ENCODE peak calls at places on chromosomes 7 and 10, in four cellular contexts. F is cardiac muscle cell, H is psoas muscle, T is endothelial cell of umbilical vein. N is an unnamed sample. For H3K4me1, the result is how much of the 10 kb centered on the place peaks cover.

GRCh38 chr7:25954395-25954794 is 197.6 kb upstream of the NFE2L3 start:
- DNase-seq in H (no peak), T (no peak), F (no peak), N (no peak)

GRCh38 chr7:70596575-70596891 is 535.4 kb upstream of the GALNT17 start:
- DNase-seq in F (no peak), T (no peak), H (no peak), N (no peak)

GRCh38 chr7:35700865-35701264 is 5.9 kb upstream of the HERPUD2 start:
- DNase-seq in T (no peak), H (no peak), F (no peak), N (no peak)

GRCh38 chr10:50541317-50541716 is 82.4 kb downstream of the SGMS1 start:
- DNase-seq in H (no peak), T (no peak), F (no peak), N (no peak)

GRCh38 chr7:155916926-155917655 is 104.8 kb upstream of the SHH start:
- DNase-seq in H (no peak), F (no peak), T (no peak), N (no peak)

GRCh38 chr7:22147113-22147512 is 201.4 kb upstream of the CDCA7L start:
- DNase-seq in T (no peak), F (no peak), H (no peak), N (no peak)

GRCh38 chr10:50805981-50806622 is 66.4 kb downstream of the ASAH2B start:
- DNase-seq in H (no peak), T (no peak), F (no peak), N (no peak)

GRCh38 chr10:108629843-108630242 is 1293.5 kb downstream of the XPNPEP1 start:
- DNase-seq in T (no peak), F (no peak), H (no peak), N (no peak)

GRCh38 chr10:35413985-35414861 is 77.9 kb downstream of the CCNY start:
- DNase-seq in H (no peak), F (no peak), T (no peak), N (no peak)

GRCh38 chr10:91923371-91924211 is at the start of gene BTAF1:
- DNase-seq in H (peak), F (peak), T (peak), N (peak)

GRCh38 chr7:47852330-47853245 is 95.7 kb downstream of the PKD1L1 start:
- DNase-seq in F (no peak), H (no peak), T (no peak), N (no peak)
- H3K4me3 ChIP-seq in F (no peak), H (no peak), T (no peak), N (no peak)

GRCh38 chr10:95482501-95483248 is 78.5 kb downstream of the SORBS1 start:
- DNase-seq in F (no peak), H (no peak), T (no peak), N (no peak)
- H3K4me1 ChIP-seq in F (under half), H (half or more), T (under half), N (under half)

GRCh38 chr7:42734568-42734967 is 177.3 kb downstream of the C7orf25 start:
- DNase-seq in H (no peak), F (peak), T (no peak), N (no peak)

GRCh38 chr7:42740410-42740809 is 171.5 kb downstream of the C7orf25 start:
- DNase-seq in F (peak), T (no peak), H (no peak), N (no peak)

GRCh38 chr7:42739591-42739990 is 172.3 kb downstream of the C7orf25 start:
- DNase-seq in T (no peak), H (peak), F (peak), N (no peak)

GRCh38 chr7:42735081-42735480 is 176.8 kb downstream of the C7orf25 start:
- DNase-seq in H (no peak), T (no peak), F (peak), N (no peak)

GRCh38 chr7:42736931-42737330 is 174.9 kb downstream of the C7orf25 start:
- DNase-seq in T (no peak), F (no peak), H (no peak), N (no peak)
- TF ChIP-seq CTCF in T (no peak), F (no peak), H (no peak), N (no peak)

DNA sequence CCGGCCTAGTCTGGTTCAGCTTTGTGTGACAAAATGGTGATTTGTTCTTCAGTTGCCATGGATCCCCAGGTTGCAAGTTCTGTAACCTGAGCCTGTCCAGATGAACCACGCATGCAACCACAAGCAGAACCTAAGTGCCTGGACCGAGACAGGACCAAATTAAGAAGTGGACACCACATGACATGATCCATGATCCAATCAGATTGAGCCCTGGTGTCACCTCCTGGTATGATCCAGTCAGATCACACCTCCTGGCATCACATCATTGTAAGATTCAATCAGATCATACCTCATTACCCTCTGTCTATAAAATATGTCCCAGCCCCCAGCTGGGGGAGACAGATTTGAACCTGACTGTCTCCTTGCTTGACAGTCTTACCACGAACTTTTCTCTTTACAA is 70.0 kb downstream of the MALSU1 start:
- DNase-seq in H (no peak), T (no peak), F (no peak), N (no peak)
- H3K4me3 ChIP-seq in H (no peak), T (no peak), F (no peak), N (no peak)

DNA sequence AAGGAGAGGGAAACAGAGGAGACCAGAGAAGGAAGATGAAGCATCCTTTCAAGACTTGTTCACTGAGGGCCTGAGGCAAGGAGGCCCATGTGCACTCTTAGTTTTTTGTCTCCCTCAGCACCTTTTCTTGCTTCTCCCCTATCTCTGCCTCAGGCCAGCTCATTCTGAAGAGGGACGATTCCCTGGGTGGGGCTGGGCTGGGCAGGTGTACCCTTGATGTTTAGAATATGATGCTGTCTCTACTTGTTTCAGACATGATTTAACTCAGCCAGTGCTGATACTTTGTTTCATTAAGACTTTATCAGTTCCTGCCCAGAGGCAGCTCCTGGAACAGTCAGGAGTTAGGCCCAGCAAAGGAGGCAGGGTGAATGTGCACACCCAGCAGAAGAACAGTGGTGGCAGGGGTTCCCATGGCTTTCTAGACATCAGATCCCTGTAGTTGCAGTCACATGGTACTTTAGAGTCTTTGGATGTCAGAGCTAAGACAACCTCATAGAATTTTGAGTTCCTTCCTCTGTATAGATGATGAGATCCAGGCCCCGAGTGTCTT is 3.4 kb downstream of the PRXL2A start:
- DNase-seq in T (peak), H (no peak), F (no peak), N (no peak)
- H3K4me1 ChIP-seq in T (half or more), H (half or more), F (half or more), N (under half)

GRCh38 chr7:36937754-36938551 is 213.7 kb upstream of the AOAH start:
- DNase-seq in H (no peak), T (no peak), F (peak), N (no peak)
- TF ChIP-seq CTCF in H (no peak), T (no peak), F (no peak), N (no peak)